ENCODE peak calls at places on chromosomes 7 and 10, in eight cellular contexts. One of them, this sample, is unnamed.

GRCh38 chr7:151138541-151138910 is 29.0 kb downstream of the GBX1 start:
- DNase-seq in dorsolateral prefrontal cortex: peak; percentile 29
- DNase-seq in AG09319: no peak
- DNase-seq in NB4: no peak
- DNase-seq in progenitor cell of endocrine pancreas: no peak
- DNase-seq in brain microvascular endothelial cell: no peak
- DNase-seq in mammary epithelial cell: no peak
- DNase-seq in WTC11: peak; percentile 60
- DNase-seq in this sample: no peak

GRCh38 chr10:3470191-3470590 is 297.6 kb upstream of the PITRM1 start:
- DNase-seq in brain microvascular endothelial cell: no peak
- DNase-seq in progenitor cell of endocrine pancreas: no peak
- DNase-seq in dorsolateral prefrontal cortex: no peak
- DNase-seq in mammary epithelial cell: no peak
- DNase-seq in WTC11: no peak
- DNase-seq in AG09319: no peak
- DNase-seq in NB4: no peak
- DNase-seq in this sample: no peak

GRCh38 chr7:43558071-43558470 is 24.8 kb upstream of the STK17A start:
- DNase-seq in mammary epithelial cell: no peak
- DNase-seq in NB4: no peak
- DNase-seq in WTC11: no peak
- DNase-seq in dorsolateral prefrontal cortex: no peak
- DNase-seq in brain microvascular endothelial cell: no peak
- DNase-seq in progenitor cell of endocrine pancreas: no peak
- DNase-seq in AG09319: no peak
- DNase-seq in this sample: no peak

GRCh38 chr7:47277321-47277781 is 304.6 kb downstream of the TNS3 start:
- DNase-seq in progenitor cell of endocrine pancreas: no peak
- DNase-seq in WTC11: no peak
- DNase-seq in dorsolateral prefrontal cortex: no peak
- DNase-seq in mammary epithelial cell: no peak
- DNase-seq in AG09319: no peak
- DNase-seq in brain microvascular endothelial cell: no peak
- DNase-seq in NB4: no peak
- DNase-seq in this sample: no peak

GRCh38 chr10:31962826-31963597 is 34.4 kb upstream of the ARHGAP12 start:
- DNase-seq in NB4: no peak
- DNase-seq in progenitor cell of endocrine pancreas: no peak
- DNase-seq in AG09319: no peak
- DNase-seq in brain microvascular endothelial cell: no peak
- DNase-seq in dorsolateral prefrontal cortex: no peak
- DNase-seq in WTC11: no peak
- DNase-seq in mammary epithelial cell: no peak
- DNase-seq in this sample: no peak

GRCh38 chr10:129741280-129741977 is 222.6 kb downstream of the EBF3 start:
- DNase-seq in AG09319: no peak
- DNase-seq in mammary epithelial cell: no peak
- DNase-seq in progenitor cell of endocrine pancreas: no peak
- DNase-seq in brain microvascular endothelial cell: no peak
- DNase-seq in dorsolateral prefrontal cortex: no peak
- DNase-seq in NB4: no peak
- DNase-seq in WTC11: peak; percentile 8
- DNase-seq in this sample: no peak

GRCh38 chr10:14253711-14254110 is 77.0 kb downstream of the FRMD4A start:
- DNase-seq in progenitor cell of endocrine pancreas: no peak
- DNase-seq in AG09319: no peak
- DNase-seq in brain microvascular endothelial cell: no peak
- DNase-seq in WTC11: no peak
- DNase-seq in mammary epithelial cell: no peak
- DNase-seq in dorsolateral prefrontal cortex: no peak
- DNase-seq in NB4: peak; percentile 63
- DNase-seq in this sample: no peak

GRCh38 chr10:70348228-70348850 is 34.1 kb downstream of the LRRC20 start:
- DNase-seq in WTC11: peak; percentile 64
- DNase-seq in mammary epithelial cell: peak; percentile 32
- DNase-seq in AG09319: no peak
- DNase-seq in progenitor cell of endocrine pancreas: no peak
- DNase-seq in brain microvascular endothelial cell: peak; percentile 23
- DNase-seq in NB4: peak; percentile 90
- DNase-seq in dorsolateral prefrontal cortex: no peak
- DNase-seq in this sample: no peak

GRCh38 chr7:111083423-111083822 is 7.5 kb upstream of the LRRN3 start:
- DNase-seq in AG09319: peak; percentile 52
- DNase-seq in mammary epithelial cell: no peak
- DNase-seq in dorsolateral prefrontal cortex: no peak
- DNase-seq in NB4: peak; percentile 64
- DNase-seq in WTC11: no peak
- DNase-seq in brain microvascular endothelial cell: peak; percentile 75
- DNase-seq in progenitor cell of endocrine pancreas: no peak
- DNase-seq in this sample: peak; percentile 70

GRCh38 chr10:28215930-28216329 is 86.9 kb downstream of the MPP7 start:
- DNase-seq in NB4: no peak
- DNase-seq in WTC11: no peak
- DNase-seq in AG09319: no peak
- DNase-seq in mammary epithelial cell: no peak
- DNase-seq in dorsolateral prefrontal cortex: no peak
- DNase-seq in brain microvascular endothelial cell: no peak
- DNase-seq in progenitor cell of endocrine pancreas: no peak
- DNase-seq in this sample: no peak

GRCh38 chr7:138890467-138890781 is 90.8 kb downstream of the KIAA1549 start:
- DNase-seq in progenitor cell of endocrine pancreas: no peak
- DNase-seq in brain microvascular endothelial cell: no peak
- DNase-seq in mammary epithelial cell: no peak
- DNase-seq in AG09319: no peak
- DNase-seq in NB4: no peak
- DNase-seq in WTC11: no peak
- DNase-seq in dorsolateral prefrontal cortex: no peak
- DNase-seq in this sample: no peak

GRCh38 chr7:138890782-138891445 is 90.3 kb downstream of the KIAA1549 start:
- DNase-seq in brain microvascular endothelial cell: peak; percentile 51
- DNase-seq in mammary epithelial cell: no peak
- DNase-seq in WTC11: no peak
- DNase-seq in dorsolateral prefrontal cortex: no peak
- DNase-seq in AG09319: peak; percentile 75
- DNase-seq in progenitor cell of endocrine pancreas: no peak
- DNase-seq in NB4: no peak
- DNase-seq in this sample: peak; percentile 71

GRCh38 chr7:138892016-138892630 is 89.1 kb downstream of the KIAA1549 start:
- DNase-seq in NB4: no peak
- DNase-seq in AG09319: no peak
- DNase-seq in dorsolateral prefrontal cortex: no peak
- DNase-seq in progenitor cell of endocrine pancreas: no peak
- DNase-seq in WTC11: no peak
- DNase-seq in brain microvascular endothelial cell: no peak
- DNase-seq in mammary epithelial cell: no peak
- DNase-seq in this sample: no peak

GRCh38 chr7:138892808-138893207 is 88.4 kb downstream of the KIAA1549 start:
- DNase-seq in NB4: no peak
- DNase-seq in progenitor cell of endocrine pancreas: no peak
- DNase-seq in WTC11: no peak
- DNase-seq in AG09319: no peak
- DNase-seq in mammary epithelial cell: no peak
- DNase-seq in brain microvascular endothelial cell: no peak
- DNase-seq in dorsolateral prefrontal cortex: no peak
- DNase-seq in this sample: no peak

DNA sequence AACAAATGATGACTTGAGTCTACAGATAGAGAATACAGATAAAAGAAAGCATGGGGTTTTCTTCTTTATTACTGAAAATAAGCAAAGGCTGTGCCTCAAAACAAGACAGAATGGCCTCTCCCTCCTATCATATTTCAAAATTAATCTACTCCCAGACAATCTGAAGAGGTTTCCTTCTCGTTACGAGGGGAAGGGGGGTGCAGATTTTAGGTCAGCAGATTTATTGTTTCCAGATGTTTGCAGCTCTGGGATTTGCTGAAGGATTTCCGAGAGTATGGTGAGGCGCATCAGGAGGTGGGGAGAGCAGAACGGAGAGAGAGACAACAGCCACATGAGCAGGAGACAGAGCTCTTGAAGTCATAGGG is 89.8 kb downstream of the KIAA1549 start:
- DNase-seq in WTC11: no peak
- DNase-seq in NB4: no peak
- DNase-seq in brain microvascular endothelial cell: no peak
- DNase-seq in AG09319: peak; percentile 61
- DNase-seq in mammary epithelial cell: no peak
- DNase-seq in progenitor cell of endocrine pancreas: no peak
- DNase-seq in dorsolateral prefrontal cortex: no peak
- DNase-seq in this sample: peak; percentile 87
- TF ChIP-seq CTCF in WTC11: no peak
- TF ChIP-seq CTCF in NB4: no peak
- TF ChIP-seq CTCF in brain microvascular endothelial cell: no peak
- TF ChIP-seq CTCF in AG09319: no peak
- TF ChIP-seq CTCF in mammary epithelial cell: no peak
- TF ChIP-seq CTCF in progenitor cell of endocrine pancreas: no peak
- TF ChIP-seq CTCF in dorsolateral prefrontal cortex: no peak
- TF ChIP-seq CTCF in this sample: no peak

GRCh38 chr10:59706851-59707797 is 2.5 kb downstream of the SLC16A9 start:
- DNase-seq in NB4: no peak
- DNase-seq in mammary epithelial cell: no peak
- DNase-seq in brain microvascular endothelial cell: no peak
- DNase-seq in progenitor cell of endocrine pancreas: no peak
- DNase-seq in WTC11: no peak
- DNase-seq in AG09319: no peak
- DNase-seq in dorsolateral prefrontal cortex: no peak
- DNase-seq in this sample: no peak

GRCh38 chr10:59711871-59712491 is 2.3 kb upstream of the SLC16A9 start:
- DNase-seq in NB4: no peak
- DNase-seq in progenitor cell of endocrine pancreas: no peak
- DNase-seq in AG09319: no peak
- DNase-seq in mammary epithelial cell: no peak
- DNase-seq in dorsolateral prefrontal cortex: no peak
- DNase-seq in WTC11: no peak
- DNase-seq in brain microvascular endothelial cell: no peak
- DNase-seq in this sample: no peak

GRCh38 chr10:59708816-59709471 is 706 bp downstream of the SLC16A9 start:
- DNase-seq in WTC11: peak; percentile 51
- DNase-seq in progenitor cell of endocrine pancreas: peak; percentile 36
- DNase-seq in AG09319: no peak
- DNase-seq in dorsolateral prefrontal cortex: no peak
- DNase-seq in NB4: no peak
- DNase-seq in mammary epithelial cell: peak; percentile 14
- DNase-seq in brain microvascular endothelial cell: no peak
- DNase-seq in this sample: no peak

GRCh38 chr10:59713196-59713821 is 3.7 kb upstream of the SLC16A9 start:
- DNase-seq in brain microvascular endothelial cell: no peak
- DNase-seq in dorsolateral prefrontal cortex: no peak
- DNase-seq in NB4: no peak
- DNase-seq in AG09319: no peak
- DNase-seq in mammary epithelial cell: no peak
- DNase-seq in WTC11: no peak
- DNase-seq in progenitor cell of endocrine pancreas: no peak
- DNase-seq in this sample: no peak

DNA sequence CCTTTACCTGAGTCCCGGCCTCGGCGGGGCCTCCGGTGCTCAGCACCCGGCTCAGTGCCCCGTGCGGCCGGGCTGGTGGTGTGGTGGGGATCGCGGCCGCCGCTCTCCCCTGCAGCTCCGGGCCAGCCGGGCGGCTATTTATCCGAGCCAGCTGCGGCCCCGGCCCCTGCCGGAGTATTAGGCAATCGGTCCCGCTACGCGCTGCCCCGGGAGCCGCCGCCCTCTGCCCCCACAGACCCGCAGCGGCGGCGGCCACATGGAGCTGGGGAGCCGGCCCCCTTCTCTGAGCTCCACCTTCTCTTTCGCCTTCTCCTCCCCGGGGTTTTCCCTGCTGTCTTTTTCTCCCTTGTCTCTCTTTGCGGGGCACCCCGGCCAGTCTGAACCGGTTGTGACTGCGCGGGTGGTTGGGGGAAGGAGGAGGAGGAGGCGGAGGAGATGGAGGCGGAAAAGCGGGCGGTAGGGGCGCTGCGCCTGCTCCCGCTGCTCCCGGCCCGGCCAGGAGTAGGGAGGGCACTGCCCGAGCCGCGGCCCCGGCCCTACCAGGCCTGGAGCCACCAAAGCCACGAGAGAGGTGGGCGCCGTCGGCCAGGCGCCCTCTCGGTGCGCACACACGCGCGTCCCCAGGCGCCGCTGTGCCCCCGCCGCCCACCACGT is at the start of gene SLC16A9:
- DNase-seq in WTC11: peak; percentile 79
- DNase-seq in AG09319: no peak
- DNase-seq in mammary epithelial cell: peak; percentile 66
- DNase-seq in progenitor cell of endocrine pancreas: peak; percentile 67
- DNase-seq in NB4: peak; percentile 62
- DNase-seq in dorsolateral prefrontal cortex: peak; percentile 64
- DNase-seq in brain microvascular endothelial cell: peak; percentile 22
- DNase-seq in this sample: peak; percentile 2
- TF ChIP-seq CTCF in WTC11: no peak
- TF ChIP-seq CTCF in AG09319: peak; percentile 26
- TF ChIP-seq CTCF in mammary epithelial cell: peak; percentile 30
- TF ChIP-seq CTCF in progenitor cell of endocrine pancreas: peak; percentile 59
- TF ChIP-seq CTCF in NB4: peak; percentile 25
- TF ChIP-seq CTCF in dorsolateral prefrontal cortex: peak; percentile 23
- TF ChIP-seq CTCF in brain microvascular endothelial cell: peak; percentile 60
- TF ChIP-seq CTCF in this sample: peak; percentile 28

GRCh38 chr10:112752268-112752667 is 197.8 kb upstream of the TCF7L2 start:
- DNase-seq in brain microvascular endothelial cell: peak; percentile 1
- DNase-seq in NB4: no peak
- DNase-seq in WTC11: no peak
- DNase-seq in progenitor cell of endocrine pancreas: no peak
- DNase-seq in dorsolateral prefrontal cortex: no peak
- DNase-seq in mammary epithelial cell: no peak
- DNase-seq in AG09319: no peak
- DNase-seq in this sample: no peak
- TF ChIP-seq CTCF in brain microvascular endothelial cell: no peak
- TF ChIP-seq CTCF in NB4: no peak
- TF ChIP-seq CTCF in WTC11: no peak
- TF ChIP-seq CTCF in progenitor cell of endocrine pancreas: no peak
- TF ChIP-seq CTCF in dorsolateral prefrontal cortex: no peak
- TF ChIP-seq CTCF in mammary epithelial cell: no peak
- TF ChIP-seq CTCF in AG09319: no peak
- TF ChIP-seq CTCF in this sample: no peak

GRCh38 chr10:101069441-101069840 is 7.7 kb downstream of the KAZALD1 start:
- DNase-seq in progenitor cell of endocrine pancreas: no peak
- DNase-seq in WTC11: no peak
- DNase-seq in brain microvascular endothelial cell: no peak
- DNase-seq in AG09319: no peak
- DNase-seq in NB4: no peak
- DNase-seq in dorsolateral prefrontal cortex: no peak
- DNase-seq in mammary epithelial cell: no peak
- DNase-seq in this sample: no peak

GRCh38 chr10:101065479-101066145 is 3.8 kb downstream of the KAZALD1 start:
- DNase-seq in AG09319: no peak
- DNase-seq in mammary epithelial cell: no peak
- DNase-seq in NB4: peak; percentile 44
- DNase-seq in brain microvascular endothelial cell: no peak
- DNase-seq in dorsolateral prefrontal cortex: no peak
- DNase-seq in progenitor cell of endocrine pancreas: no peak
- DNase-seq in WTC11: no peak
- DNase-seq in this sample: no peak

GRCh38 chr10:101066146-101066889 is 4.5 kb downstream of the KAZALD1 start:
- DNase-seq in brain microvascular endothelial cell: no peak
- DNase-seq in AG09319: no peak
- DNase-seq in NB4: peak; percentile 96
- DNase-seq in dorsolateral prefrontal cortex: peak; percentile 47
- DNase-seq in WTC11: peak; percentile 59
- DNase-seq in progenitor cell of endocrine pancreas: peak; percentile 37
- DNase-seq in mammary epithelial cell: peak; percentile 64
- DNase-seq in this sample: no peak

GRCh38 chr10:101066890-101067355 is 5.1 kb downstream of the KAZALD1 start:
- DNase-seq in AG09319: no peak
- DNase-seq in WTC11: no peak
- DNase-seq in NB4: no peak
- DNase-seq in dorsolateral prefrontal cortex: no peak
- DNase-seq in brain microvascular endothelial cell: no peak
- DNase-seq in progenitor cell of endocrine pancreas: no peak
- DNase-seq in mammary epithelial cell: no peak
- DNase-seq in this sample: no peak

GRCh38 chr10:101067356-101068083 is 5.7 kb downstream of the KAZALD1 start:
- DNase-seq in mammary epithelial cell: peak; percentile 53
- DNase-seq in WTC11: peak; percentile 89
- DNase-seq in dorsolateral prefrontal cortex: peak; percentile 76
- DNase-seq in NB4: peak; percentile 95
- DNase-seq in AG09319: peak; percentile 54
- DNase-seq in brain microvascular endothelial cell: peak; percentile 78
- DNase-seq in progenitor cell of endocrine pancreas: peak; percentile 72
- DNase-seq in this sample: peak; percentile 90
- TF ChIP-seq CTCF in mammary epithelial cell: peak; percentile 87
- TF ChIP-seq CTCF in WTC11: peak; percentile 68
- TF ChIP-seq CTCF in dorsolateral prefrontal cortex: peak; percentile 99
- TF ChIP-seq CTCF in NB4: peak; percentile 93
- TF ChIP-seq CTCF in AG09319: peak; percentile 84
- TF ChIP-seq CTCF in brain microvascular endothelial cell: peak; percentile 88
- TF ChIP-seq CTCF in progenitor cell of endocrine pancreas: peak; percentile 83
- TF ChIP-seq CTCF in this sample: peak; percentile 84

This sample was measured in HFF-Myc.